ENCODE peak calls at places on chromosomes 2 and 18, in eight cellular contexts. R is stimulated activated CD4-positive, alpha-beta T cell treated with anti-CD3 and anti-CD28 coated beads, Interleukin-4, amount 100 ng/mL, for 1 hour; X is HS-27A; L is KBM-7; Y is fibroblast of gingiva; U is heart left ventricle; P is non-pigmented ciliary epithelial cell; H is iPS-NIHi11. V is an unnamed sample.

GRCh38 chr2:38522754-38523349 is 79.9 kb downstream of the HNRNPLL start:
- DNase-seq in Y (no peak), R (no peak), X (no peak), L (no peak), H (peak; percentile 29), U (no peak), P (no peak), V (no peak)

GRCh38 chr18:58288922-58289797 is 245.1 kb downstream of the NEDD4L start:
- DNase-seq in H (no peak), Y (no peak), R (no peak), X (no peak), P (no peak), L (no peak), U (no peak), V (peak; percentile 25)

GRCh38 chr2:65070172-65070830 is 14.1 kb downstream of the CEP68 start:
- DNase-seq in R (no peak), Y (peak; percentile 30), U (no peak), H (no peak), X (no peak), L (no peak), P (no peak), V (no peak)

GRCh38 chr2:63819256-63819655 is 22.4 kb upstream of the UGP2 start:
- DNase-seq in U (no peak), L (no peak), X (no peak), H (no peak), R (no peak), P (no peak), Y (no peak), V (no peak)

GRCh38 chr2:286774-287392 is 1.0 kb downstream of the ALKAL2 start:
- DNase-seq in L (no peak), H (peak; percentile 30), X (no peak), Y (no peak), U (no peak), P (no peak), R (no peak), V (no peak)

GRCh38 chr2:118460425-118460824 is 372.2 kb downstream of the INSIG2 start:
- DNase-seq in H (no peak), X (no peak), R (no peak), U (no peak), L (no peak), Y (no peak), P (no peak), V (peak; percentile 23)

GRCh38 chr2:256094-256493 is 7.7 kb downstream of the SH3YL1 start:
- DNase-seq in H (no peak), R (no peak), X (no peak), L (no peak), P (no peak), U (no peak), Y (no peak), V (no peak)

GRCh38 chr2:73290049-73290839 is 3.1 kb downstream of the EGR4 start:
- DNase-seq in R (peak; percentile 47), Y (peak; percentile 14), U (no peak), H (peak; percentile 51), L (peak; percentile 55), P (no peak), X (no peak), V (peak; percentile 30)

GRCh38 chr2:216911886-216912285 is 52.0 kb upstream of the TNP1 start:
- DNase-seq in U (no peak), P (no peak), Y (peak; percentile 62), H (no peak), L (no peak), X (no peak), R (no peak), V (no peak)

GRCh38 chr2:189628817-189629552 is 32.3 kb upstream of the ASNSD1 start:
- DNase-seq in R (no peak), H (no peak), P (no peak), X (no peak), U (no peak), L (no peak), Y (no peak), V (no peak)

GRCh38 chr2:26764078-26764887 is at the start of gene SLC35F6:
- DNase-seq in H (peak; percentile 96), P (no peak), R (peak; percentile 85), U (peak; percentile 92), L (peak; percentile 80), Y (peak; percentile 82), X (no peak), V (peak; percentile 62)

GRCh38 chr18:58136865-58137264 is 92.8 kb downstream of the NEDD4L start:
- DNase-seq in Y (peak; percentile 9), L (no peak), R (no peak), X (no peak), P (no peak), H (no peak), U (no peak), V (no peak)

GRCh38 chr2:37631292-37631691 is 40.1 kb downstream of the CDC42EP3 start:
- DNase-seq in R (no peak), U (no peak), X (no peak), Y (no peak), L (no peak), H (no peak), P (no peak), V (no peak)

GRCh38 chr2:62215306-62216064 is 19.6 kb downstream of the B3GNT2 start:
- DNase-seq in R (no peak), H (no peak), Y (no peak), P (no peak), L (no peak), U (no peak), X (no peak), V (no peak)

GRCh38 chr18:23551978-23552377 is 34.3 kb downstream of the NPC1 start:
- DNase-seq in X (no peak), L (no peak), H (no peak), Y (no peak), U (no peak), R (no peak), P (no peak), V (no peak)

GRCh38 chr18:5058768-5059539 is 138.1 kb downstream of the AKAIN1 start:
- DNase-seq in Y (no peak), X (no peak), U (peak; percentile 41), P (no peak), R (peak; percentile 7), H (no peak), L (peak; percentile 83), V (no peak)

GRCh38 chr2:46996300-46996843 is 80.8 kb upstream of the MCFD2 start:
- DNase-seq in L (no peak), R (no peak), Y (no peak), X (no peak), P (no peak), H (no peak), U (no peak), V (no peak)

GRCh38 chr2:241950878-241951331 is 81.4 kb downstream of the RTP5 start:
- DNase-seq in R (peak; percentile 69), P (no peak), X (no peak), Y (peak; percentile 52), U (peak; percentile 79), L (peak; percentile 62), H (peak; percentile 95), V (peak; percentile 56)

GRCh38 chr2:156657809-156658208 is 221.6 kb downstream of the GPD2 start:
- DNase-seq in H (no peak), R (no peak), P (no peak), L (no peak), U (no peak), Y (peak; percentile 13), X (no peak), V (no peak)

GRCh38 chr2:224062481-224063307 is 23.6 kb upstream of the SERPINE2 start:
- DNase-seq in R (no peak), L (peak; percentile 19), X (no peak), Y (no peak), U (no peak), H (no peak), P (no peak), V (no peak)

GRCh38 chr2:182247831-182248230 is 179.0 kb downstream of the PDE1A start:
- DNase-seq in L (no peak), U (no peak), R (no peak), Y (no peak), X (no peak), P (no peak), H (no peak), V (no peak)

GRCh38 chr2:171509945-171510731 is 12.1 kb upstream of the CYBRD1 start:
- DNase-seq in L (no peak), R (no peak), H (no peak), P (no peak), U (no peak), X (no peak), Y (no peak), V (no peak)

GRCh38 chr2:128520787-128521186 is 202.1 kb upstream of the HS6ST1 start:
- DNase-seq in X (no peak), Y (no peak), L (peak; percentile 7), H (no peak), P (no peak), R (no peak), U (no peak), V (peak; percentile 77)

GRCh38 chr2:241795021-241795999 is 13.7 kb upstream of the NEU4 start:
- DNase-seq in Y (no peak), H (no peak), U (no peak), X (no peak), L (no peak), P (no peak), R (no peak), V (no peak)

GRCh38 chr2:238207006-238207405 is 3.5 kb upstream of the ILKAP start:
- DNase-seq in L (no peak), U (no peak), Y (no peak), P (no peak), H (no peak), X (no peak), R (no peak), V (no peak)

GRCh38 chr2:202871161-202872141 is at the start of gene ICA1L:
- DNase-seq in U (peak; percentile 68), Y (peak; percentile 66), R (peak; percentile 62), P (no peak), H (peak; percentile 81), X (peak; percentile 2), L (peak; percentile 74), V (no peak)

GRCh38 chr18:78069784-78070664 is 820.4 kb downstream of the GALR1 start:
- DNase-seq in Y (no peak), L (no peak), P (no peak), U (peak; percentile 31), R (no peak), H (no peak), X (no peak), V (no peak)

GRCh38 chr18:51236225-51236624 is 38.7 kb upstream of the MEX3C start:
- DNase-seq in X (no peak), U (no peak), Y (no peak), L (no peak), R (no peak), H (peak; percentile 72), P (peak; percentile 22), V (peak; percentile 48)

GRCh38 chr2:101987832-101988231 is 3.9 kb upstream of the IL1R2 start:
- DNase-seq in H (peak; percentile 38), Y (no peak), L (no peak), R (no peak), P (no peak), U (no peak), X (no peak), V (no peak)

GRCh38 chr18:49495074-49495473 is 8.0 kb upstream of the C18orf32 start:
- DNase-seq in H (no peak), Y (no peak), P (no peak), L (no peak), X (no peak), U (no peak), R (no peak), V (no peak)

GRCh38 chr2:217956895-217957457 is 45.8 kb downstream of the TNS1 start:
- DNase-seq in H (no peak), Y (no peak), U (peak; percentile 76), P (no peak), X (no peak), L (no peak), R (no peak), V (no peak)

GRCh38 chr18:59272971-59273935 is at the start of gene RAX:
- DNase-seq in R (no peak), L (peak; percentile 45), P (no peak), H (peak; percentile 92), Y (no peak), X (no peak), U (no peak), V (no peak)

GRCh38 chr18:53984021-53984420 is 240.4 kb downstream of the MBD2 start:
- DNase-seq in P (no peak), Y (no peak), X (no peak), L (no peak), R (no peak), U (no peak), H (no peak), V (no peak)

GRCh38 chr2:144834954-144835633 is 315.2 kb upstream of the ZEB2 start:
- DNase-seq in H (no peak), Y (peak; percentile 56), L (no peak), X (no peak), P (peak; percentile 42), U (peak; percentile 39), R (no peak), V (no peak)

V was measured in PC-9.